ENCODE peak calls at places on chromosomes 12 and 14, in four cellular contexts. U is choroid plexus epithelial cell, J is SK-N-SH, T is psoas muscle. B is an unnamed sample.

GRCh38 chr14:105151838-105152793 is 16.5 kb downstream of the JAG2 start:
- DNase-seq in T (peak; percentile 73), J (no peak), U (no peak), B (no peak)

GRCh38 chr12:67269632-67270578 is 747 bp downstream of the CAND1 start:
- DNase-seq in U (peak; percentile 35), T (peak; percentile 43), J (peak; percentile 72), B (no peak)

GRCh38 chr14:91841065-91841464 is 26.3 kb downstream of the TC2N start:
- DNase-seq in U (no peak), J (no peak), T (no peak), B (no peak)

GRCh38 chr12:34298176-34298970 is 276.1 kb downstream of the ALG10 start:
- DNase-seq in T (peak; percentile 3), U (no peak), J (no peak), B (no peak)

GRCh38 chr12:54411398-54412241 is 7.4 kb downstream of the ITGA5 start:
- DNase-seq in J (no peak), T (peak; percentile 86), U (peak; percentile 80), B (peak; percentile 96)

GRCh38 chr14:39432619-39433451 is 602 bp upstream of the FBXO33 start:
- DNase-seq in J (peak; percentile 76), U (peak; percentile 77), T (peak; percentile 88), B (peak; percentile 52)

GRCh38 chr12:54564768-54565167 is 15.4 kb downstream of the PDE1B start:
- DNase-seq in U (no peak), T (no peak), J (no peak), B (no peak)

GRCh38 chr14:64717870-64718269 is 13.6 kb downstream of the PLEKHG3 start:
- DNase-seq in J (no peak), U (no peak), T (peak; percentile 33), B (no peak)

GRCh38 chr12:56469007-56469930 is 891 bp downstream of the SPRYD4 start:
- DNase-seq in U (no peak), J (peak; percentile 59), T (peak; percentile 36), B (no peak)

GRCh38 chr14:94011795-94012194 is 14.3 kb upstream of the OTUB2 start:
- DNase-seq in T (no peak), U (no peak), J (no peak), B (no peak)

GRCh38 chr12:6963741-6964446 is 6.6 kb downstream of the PHB2 start:
- DNase-seq in U (no peak), J (peak; percentile 24), T (peak; percentile 27), B (no peak)
- H3K4me3 ChIP-seq in U (no peak overlapping the region), J (no peak overlapping the region), T (no peak overlapping the region), B (no peak overlapping the region)

DNA sequence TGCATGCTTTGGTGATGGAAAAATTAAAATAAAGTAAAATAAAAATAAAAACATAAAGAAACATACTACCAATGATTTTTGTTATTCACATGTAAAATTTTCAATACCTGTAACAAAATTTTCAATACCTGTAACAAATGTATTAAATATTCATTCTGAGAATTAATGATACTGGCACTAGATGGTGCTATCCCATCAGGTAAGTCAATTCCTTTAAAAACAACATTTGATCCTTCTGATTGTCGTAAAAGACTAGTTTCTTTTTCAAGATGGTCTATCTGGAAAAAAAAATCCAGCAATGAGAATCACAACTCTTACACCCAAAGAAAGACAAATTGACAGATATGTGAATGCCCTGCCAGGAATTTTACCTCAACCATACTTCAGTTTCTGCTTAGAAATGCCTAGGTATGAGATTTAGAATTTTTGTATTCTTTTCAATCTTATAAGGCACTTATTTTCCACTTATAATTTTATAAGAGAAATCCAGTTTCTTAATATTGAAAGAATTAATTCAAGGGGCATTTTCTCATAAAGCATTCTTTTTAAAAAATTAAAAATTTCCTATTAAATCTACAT is 30.7 kb downstream of the CEP290 start:
- DNase-seq in J (peak; percentile 25), U (peak; percentile 80), T (no peak), B (peak; percentile 30)
- TF ChIP-seq CTCF in J (peak; percentile 68), U (peak; percentile 37), T (peak; percentile 44), B (no peak)

GRCh38 chr12:9925746-9926393 is 6.3 kb downstream of the CLEC2A start:
- DNase-seq in J (peak; percentile 7), T (no peak), U (peak; percentile 69), B (no peak)
- H3K4me3 ChIP-seq in J (no peak overlapping the region), T (peak overlapping the region; percentile 33), U (peak overlapping the region; percentile 20), B (no peak overlapping the region)

GRCh38 chr14:54440454-54440853 is 720 bp downstream of the CNIH1 start:
- DNase-seq in U (no peak), J (no peak), T (no peak), B (no peak)

GRCh38 chr14:54440870-54441868 is at the start of gene CNIH1:
- DNase-seq in J (peak; percentile 99), T (peak; percentile 92), U (peak; percentile 93), B (peak; percentile 49)

GRCh38 chr14:54440037-54440436 is 1.1 kb downstream of the CNIH1 start:
- DNase-seq in U (peak; percentile 34), J (no peak), T (no peak), B (no peak)

GRCh38 chr14:54438703-54439102 is 2.5 kb downstream of the CNIH1 start:
- DNase-seq in J (no peak), U (no peak), T (no peak), B (no peak)

DNA sequence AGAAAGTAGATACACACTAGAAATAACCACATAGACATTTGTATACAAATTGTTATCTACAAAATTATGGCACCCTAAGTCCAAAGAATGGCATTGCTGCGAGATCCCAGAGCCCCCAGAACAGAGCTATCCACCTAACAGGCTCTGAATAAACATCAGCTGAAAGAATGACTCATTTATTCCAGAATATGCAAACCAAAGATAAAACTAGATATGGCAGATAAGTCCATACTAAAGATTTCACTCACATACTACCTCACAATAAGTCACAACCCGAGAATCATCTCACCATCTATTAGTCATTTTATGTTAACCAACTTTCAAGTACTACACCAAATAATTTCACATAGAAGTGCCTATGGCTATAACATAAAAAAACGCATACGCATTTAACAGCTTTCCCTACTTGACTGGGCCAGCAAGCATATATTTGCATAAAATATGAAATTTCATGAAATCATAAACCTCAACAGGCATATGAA is 5.6 kb downstream of the CNIH1 start:
- DNase-seq in T (no peak), U (peak; percentile 87), J (no peak), B (no peak)
- TF ChIP-seq CTCF in T (no peak), U (no peak), J (no peak), B (no peak)

B was measured in HFF-Myc.